ENCODE peak calls at places on chromosomes 16 and 17, in four cellular contexts. One of them, this sample, is unnamed.

GRCh38 chr17:61414141-61414935 is 14.7 kb downstream of the TBX2 start:
- DNase-seq in astrocyte of the spinal cord: no peak
- DNase-seq in vagina: peak; percentile 85
- DNase-seq in hypothalamus: no peak
- DNase-seq in this sample: no peak

GRCh38 chr16:55077231-55077630 is 146.6 kb downstream of the IRX5 start:
- DNase-seq in astrocyte of the spinal cord: no peak
- DNase-seq in hypothalamus: no peak
- DNase-seq in vagina: no peak
- DNase-seq in this sample: no peak

GRCh38 chr17:49337900-49338299 is 24.1 kb downstream of the ZNF652 start:
- DNase-seq in vagina: no peak
- DNase-seq in astrocyte of the spinal cord: peak; percentile 46
- DNase-seq in hypothalamus: no peak
- DNase-seq in this sample: peak; percentile 50

GRCh38 chr17:75876190-75876937 is 2.0 kb downstream of the TRIM47 start:
- DNase-seq in astrocyte of the spinal cord: no peak
- DNase-seq in vagina: no peak
- DNase-seq in hypothalamus: no peak
- DNase-seq in this sample: peak; percentile 31

GRCh38 chr16:30924086-30924714 is 828 bp downstream of the FBXL19 start:
- DNase-seq in vagina: no peak
- DNase-seq in hypothalamus: no peak
- DNase-seq in astrocyte of the spinal cord: no peak
- DNase-seq in this sample: peak; percentile 31

GRCh38 chr17:50283246-50283645 is 9.0 kb downstream of the TMEM92 start:
- DNase-seq in hypothalamus: no peak
- DNase-seq in astrocyte of the spinal cord: no peak
- DNase-seq in vagina: no peak
- DNase-seq in this sample: no peak

GRCh38 chr17:49987681-49988441 is 7.2 kb downstream of the DLX3 start:
- DNase-seq in hypothalamus: no peak
- DNase-seq in vagina: no peak
- DNase-seq in astrocyte of the spinal cord: no peak
- DNase-seq in this sample: peak; percentile 74

GRCh38 chr16:4140652-4141051 is 24.4 kb upstream of the ADCY9 start:
- DNase-seq in vagina: no peak
- DNase-seq in hypothalamus: no peak
- DNase-seq in astrocyte of the spinal cord: peak; percentile 66
- DNase-seq in this sample: peak; percentile 81

GRCh38 chr17:7323731-7324437 is 5.3 kb downstream of the NEURL4 start:
- DNase-seq in hypothalamus: peak; percentile 25
- DNase-seq in vagina: no peak
- DNase-seq in astrocyte of the spinal cord: peak; percentile 38
- DNase-seq in this sample: peak; percentile 77

GRCh38 chr16:14372471-14372870 is 257.6 kb downstream of the PARN start:
- DNase-seq in hypothalamus: no peak
- DNase-seq in astrocyte of the spinal cord: no peak
- DNase-seq in vagina: peak; percentile 54
- DNase-seq in this sample: no peak

GRCh38 chr17:28746611-28747045 is 2.8 kb downstream of the TRAF4 start:
- DNase-seq in astrocyte of the spinal cord: no peak
- DNase-seq in vagina: no peak
- DNase-seq in hypothalamus: peak; percentile 63
- DNase-seq in this sample: peak; percentile 46

GRCh38 chr16:75385507-75386152 is 47.7 kb downstream of the CFDP1 start:
- DNase-seq in vagina: no peak
- DNase-seq in astrocyte of the spinal cord: peak; percentile 86
- DNase-seq in hypothalamus: no peak
- DNase-seq in this sample: peak; percentile 87

GRCh38 chr16:72938426-72939164 is 109.3 kb downstream of the ZFHX3 start:
- DNase-seq in astrocyte of the spinal cord: peak; percentile 87
- DNase-seq in vagina: peak; percentile 95
- DNase-seq in hypothalamus: no peak
- DNase-seq in this sample: peak; percentile 77